ENCODE peak calls at places on chromosomes 12 and 14, in ten cellular contexts. O, G, T, N, V, S, A, K, H and M are unnamed samples.
A peak's percentile ranks its signal among the peaks of the same experiment; 100 is the strongest.

GRCh38 chr12:54337854-54338650 is 13.1 kb downstream of the COPZ1 start:
- DNase-seq in A (no peak), G (no peak), S (no peak), N (no peak), O (no peak), K (no peak), T (no peak), H (no peak), V (no peak), M (no peak)

GRCh38 chr14:50785506-50786063 is 45.4 kb downstream of the NIN start:
- DNase-seq in V (no peak), N (no peak), O (no peak), G (no peak), H (no peak), S (no peak), T (no peak), A (no peak), K (no peak), M (no peak)

GRCh38 chr12:95547522-95548055 is 3.7 kb downstream of the USP44 start:
- DNase-seq in K (no peak), G (no peak), T (no peak), N (peak; percentile 49), A (no peak), V (peak; percentile 40), H (no peak), S (peak; percentile 19), O (no peak), M (no peak)

GRCh38 chr12:60173213-60174170 is 577.7 kb downstream of the SLC16A7 start:
- DNase-seq in K (no peak), O (no peak), V (no peak), S (no peak), H (no peak), G (no peak), A (no peak), T (no peak), N (no peak), M (no peak)

GRCh38 chr12:4153343-4153892 is 120.1 kb upstream of the CCND2 start:
- DNase-seq in H (no peak), G (no peak), K (no peak), N (no peak), T (no peak), V (no peak), S (no peak), O (no peak), A (no peak), M (no peak)

GRCh38 chr14:21023817-21024667 is 819 bp downstream of the NDRG2 start:
- DNase-seq in S (no peak), T (peak; percentile 78), A (no peak), G (peak; percentile 58), K (no peak), N (no peak), H (no peak), V (no peak), O (peak; percentile 35), M (no peak)

GRCh38 chr12:132597333-132598283 is 12.8 kb downstream of the LRCOL1 start:
- DNase-seq in O (no peak), G (no peak), A (no peak), V (peak; percentile 87), N (peak; percentile 72), H (no peak), K (peak; percentile 32), S (no peak), T (no peak), M (no peak)

GRCh38 chr12:104121001-104121400 is 17.0 kb downstream of the NFYB start:
- DNase-seq in G (no peak), V (peak; percentile 57), K (no peak), S (no peak), H (no peak), N (peak; percentile 83), T (no peak), O (no peak), A (no peak), M (no peak)

GRCh38 chr12:2286461-2287131 is 233.8 kb downstream of the CACNA1C start:
- DNase-seq in T (peak; percentile 29), O (no peak), N (no peak), A (no peak), H (peak; percentile 67), G (no peak), S (no peak), K (no peak), V (no peak), M (peak; percentile 47)

GRCh38 chr14:31405599-31406251 is 14.6 kb downstream of the HEATR5A start:
- DNase-seq in G (no peak), O (no peak), K (no peak), H (no peak), A (no peak), T (no peak), N (no peak), S (no peak), V (no peak), M (no peak)

GRCh38 chr12:58285551-58285950 is 344.2 kb downstream of the ATP23 start:
- DNase-seq in H (no peak), V (no peak), N (no peak), T (no peak), A (no peak), S (no peak), G (no peak), K (no peak), O (no peak), M (no peak)

GRCh38 chr14:62158779-62159178 is 396.6 kb downstream of the SNAPC1 start:
- DNase-seq in K (no peak), A (no peak), T (no peak), G (no peak), V (no peak), S (no peak), N (peak; percentile 10), O (no peak), H (no peak), M (no peak)

GRCh38 chr12:70657621-70658286 is 20.5 kb upstream of the PTPRB start:
- DNase-seq in O (no peak), A (no peak), S (no peak), T (no peak), K (no peak), H (no peak), G (no peak), V (no peak), N (no peak), M (no peak)

GRCh38 chr12:70659077-70659606 is 21.9 kb upstream of the PTPRB start:
- DNase-seq in G (no peak), A (no peak), K (no peak), S (no peak), O (no peak), N (no peak), H (no peak), V (no peak), T (no peak), M (no peak)

GRCh38 chr12:70660002-70660604 is 22.9 kb upstream of the PTPRB start:
- DNase-seq in O (no peak), A (no peak), T (no peak), H (no peak), K (no peak), V (no peak), N (no peak), S (no peak), G (no peak), M (no peak)

GRCh38 chr12:70661762-70662161 is 24.5 kb upstream of the PTPRB start:
- DNase-seq in V (peak; percentile 71), G (no peak), N (peak; percentile 96), T (no peak), O (no peak), K (peak; percentile 20), S (no peak), H (no peak), A (no peak), M (no peak)

GRCh38 chr12:70660620-70661219 is 23.5 kb upstream of the PTPRB start:
- DNase-seq in V (no peak), A (no peak), T (no peak), K (peak; percentile 65), G (no peak), H (no peak), N (peak; percentile 98), O (no peak), S (no peak), M (no peak)
- H3K4me1 ChIP-seq in V (no peaks in the 10 kb centered on the region), A (no peaks in the 10 kb centered on the region), T (no peaks in the 10 kb centered on the region), K (peaks cover 18% of the 10 kb centered on the region), G (no peaks in the 10 kb centered on the region), H (no peaks in the 10 kb centered on the region), N (peaks cover 2% of the 10 kb centered on the region), O (no peaks in the 10 kb centered on the region), S (no peaks in the 10 kb centered on the region), M (no peaks in the 10 kb centered on the region)

GRCh38 chr14:36667679-36668078 is 6.0 kb downstream of the PAX9 start:
- DNase-seq in T (no peak), S (no peak), O (no peak), A (no peak), V (no peak), K (no peak), G (no peak), N (no peak), H (no peak), M (no peak)
- TF ChIP-seq CTCF in T (no peak), S (no peak), O (no peak), A (no peak), V (no peak), K (no peak), G (no peak), N (no peak), H (no peak), M (no peak)

DNA sequence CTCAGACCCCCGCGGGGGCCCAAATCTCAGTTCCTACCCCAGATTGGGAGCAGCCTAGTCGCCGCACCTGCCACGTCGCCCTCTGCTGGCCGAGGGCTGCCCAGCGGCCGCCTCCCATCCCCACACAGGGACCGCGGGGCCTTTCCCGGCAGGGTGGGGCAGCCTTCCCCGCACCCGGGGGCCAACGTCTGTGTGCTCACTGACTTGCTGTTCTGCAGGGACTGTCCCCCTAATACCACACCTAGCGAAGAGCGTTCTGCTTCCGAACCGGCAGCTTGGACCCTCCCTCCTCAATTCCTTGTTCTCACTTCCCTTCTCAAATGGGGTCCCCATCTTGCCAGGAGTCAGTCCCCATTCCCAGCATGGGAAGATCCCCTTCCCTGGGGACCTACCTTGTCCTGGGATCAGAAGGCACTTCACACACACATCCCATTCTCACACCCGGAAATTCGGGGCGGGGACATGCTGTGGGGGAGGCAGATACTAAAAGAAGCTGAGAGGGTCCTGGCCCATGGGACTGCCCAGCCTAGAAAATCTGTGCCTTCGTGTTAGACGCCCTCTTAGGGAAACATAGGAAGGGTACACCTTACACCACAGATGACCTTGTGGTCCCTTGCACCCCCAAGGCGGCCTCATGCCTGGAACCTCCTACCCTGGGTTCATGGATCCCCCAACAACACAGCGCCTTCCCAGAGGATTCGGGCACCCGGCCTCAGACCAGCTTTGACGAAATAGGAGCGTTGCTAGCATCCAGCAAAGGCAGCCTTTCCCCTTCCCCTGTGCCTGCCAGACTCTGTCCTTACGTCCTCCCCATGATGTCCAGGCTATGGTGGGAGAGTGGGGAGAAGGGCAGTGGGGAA is 16.4 kb downstream of the ACVRL1 start:
- DNase-seq in T (peak; percentile 67), A (peak; percentile 53), K (no peak), G (peak; percentile 71), O (peak; percentile 61), S (peak; percentile 46), V (peak; percentile 52), N (no peak), H (peak; percentile 71), M (peak; percentile 85)
- H3K4me3 ChIP-seq in T (peak overlapping the region; percentile 14), A (no peak overlapping the region), K (no peak overlapping the region), G (no peak overlapping the region), O (peak overlapping the region; percentile 1), S (no peak overlapping the region), V (no peak overlapping the region), N (no peak overlapping the region), H (no peak overlapping the region), M (no peak overlapping the region)

DNA sequence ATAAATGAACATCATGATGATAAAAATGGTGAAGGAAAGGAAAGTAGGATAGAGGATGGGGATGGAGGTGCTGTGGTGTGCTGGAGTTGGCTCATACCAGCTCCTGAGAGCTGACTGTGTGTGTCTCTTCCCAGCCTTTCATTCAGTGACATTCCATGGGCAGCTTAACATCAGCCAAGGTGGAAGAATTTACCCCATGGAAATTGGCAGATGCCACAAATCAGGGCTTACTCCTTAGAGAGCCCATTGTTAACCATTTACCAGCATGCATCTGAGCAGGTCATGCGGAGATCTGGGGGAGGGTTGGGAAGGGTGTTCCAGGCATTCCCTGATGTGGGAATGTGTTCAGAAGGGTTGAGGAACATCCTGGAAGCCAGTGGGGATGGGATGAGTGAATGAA is 164.7 kb upstream of the MYL2 start:
- DNase-seq in H (no peak), V (no peak), G (no peak), T (no peak), S (no peak), O (no peak), A (no peak), N (no peak), K (no peak), M (peak; percentile 18)
- H3K4me1 ChIP-seq in H (no peaks in the 10 kb centered on the region), V (no peaks in the 10 kb centered on the region), G (no peaks in the 10 kb centered on the region), T (peaks cover 22% of the 10 kb centered on the region), S (no peaks in the 10 kb centered on the region), O (no peaks in the 10 kb centered on the region), A (no peaks in the 10 kb centered on the region), N (no peaks in the 10 kb centered on the region), K (no peaks in the 10 kb centered on the region), M (no peaks in the 10 kb centered on the region)